ENCODE peak calls at places on chromosomes 6 and 20, in ten cellular contexts. Z, U, V, B, X, C, N, H, K and P are unnamed samples.

GRCh38 chr6:135568366-135568765 is 70.8 kb upstream of the AHI1 start:
- DNase-seq in U (no peak), C (peak; percentile 26), Z (no peak), B (peak; percentile 79), V (peak; percentile 65), X (no peak), K (peak; percentile 32), N (no peak), H (peak; percentile 94), P (no peak)

GRCh38 chr6:7311920-7312615 is 931 bp downstream of the SSR1 start:
- DNase-seq in U (no peak), B (no peak), H (no peak), X (no peak), Z (peak; percentile 10), N (no peak), V (no peak), K (peak; percentile 42), C (no peak), P (peak; percentile 31)

GRCh38 chr6:77264970-77265369 is 198.3 kb downstream of the HTR1B start:
- DNase-seq in C (no peak), H (no peak), V (no peak), U (no peak), B (no peak), X (no peak), K (peak; percentile 40), N (no peak), Z (no peak), P (peak; percentile 59)

GRCh38 chr6:135383766-135384165 is 113.8 kb downstream of the AHI1 start:
- DNase-seq in X (no peak), B (no peak), N (no peak), C (no peak), K (peak; percentile 10), U (no peak), H (no peak), V (no peak), Z (no peak), P (peak; percentile 35)

GRCh38 chr6:140062042-140063041 is 687.9 kb upstream of the CITED2 start:
- DNase-seq in C (peak; percentile 76), X (no peak), U (peak; percentile 64), Z (no peak), V (no peak), B (peak; percentile 97), H (peak; percentile 97), N (peak; percentile 62), K (peak; percentile 16), P (no peak)

GRCh38 chr20:63746766-63747315 is 7.3 kb downstream of the SLC2A4RG start:
- DNase-seq in K (no peak), C (no peak), Z (no peak), B (no peak), V (no peak), H (no peak), X (no peak), U (no peak), N (no peak), P (no peak)

GRCh38 chr6:101290346-101290745 is 103.2 kb upstream of the GRIK2 start:
- DNase-seq in K (no peak), N (no peak), H (no peak), Z (no peak), X (no peak), V (no peak), B (peak; percentile 6), U (no peak), C (no peak), P (no peak)

GRCh38 chr6:140858381-140858971 is 1274.2 kb upstream of the GJE1 start:
- DNase-seq in U (no peak), H (no peak), V (no peak), N (no peak), C (no peak), X (no peak), K (no peak), Z (no peak), B (peak; percentile 55), P (no peak)

GRCh38 chr6:31142356-31142755 is 3.5 kb upstream of the PSORS1C2 start:
- DNase-seq in N (no peak), U (no peak), V (no peak), Z (no peak), C (no peak), H (no peak), K (peak; percentile 73), B (no peak), X (no peak), P (no peak)

GRCh38 chr20:24672886-24673677 is 203.7 kb downstream of the SYNDIG1 start:
- DNase-seq in X (no peak), K (peak; percentile 77), B (peak; percentile 98), U (peak; percentile 61), C (no peak), Z (no peak), H (peak; percentile 96), N (no peak), V (no peak), P (no peak)

GRCh38 chr6:125640441-125641150 is 108.8 kb upstream of the HEY2 start:
- DNase-seq in V (no peak), C (no peak), K (no peak), H (no peak), U (no peak), X (no peak), B (no peak), Z (no peak), N (no peak), P (no peak)

GRCh38 chr20:5400164-5400762 is 83.5 kb upstream of the PROKR2 start:
- DNase-seq in Z (no peak), X (no peak), K (peak; percentile 43), U (no peak), N (no peak), H (peak; percentile 49), V (peak; percentile 41), B (no peak), C (no peak), P (peak; percentile 69)

GRCh38 chr6:44699082-44699481 is 311.6 kb downstream of the CDC5L start:
- DNase-seq in U (no peak), K (no peak), N (no peak), B (no peak), V (no peak), X (no peak), C (no peak), Z (peak; percentile 84), H (peak; percentile 53), P (no peak)